ENCODE peak calls at places on chromosomes 5 and 9, in seven cellular contexts. One of them, this sample, is unnamed.

GRCh38 chr5:139828207-139828895 is 32.7 kb downstream of the PSD2 start:
- DNase-seq in mammary epithelial cell: no peak
- DNase-seq in mesothelial cell of epicardium: no peak
- DNase-seq in GM03348: no peak
- DNase-seq in amniotic epithelial cell: no peak
- DNase-seq in NCI-H748 treated with DMSO at 0.1 percent for 48 hours: no peak
- DNase-seq in NCI-H510A treated with DMSO at 0.1 percent for 48 hours: no peak
- DNase-seq in this sample: peak; percentile 64

GRCh38 chr5:72288923-72289322 is 31.1 kb downstream of the MRPS27 start:
- DNase-seq in NCI-H748 treated with DMSO at 0.1 percent for 48 hours: no peak
- DNase-seq in amniotic epithelial cell: no peak
- DNase-seq in mammary epithelial cell: no peak
- DNase-seq in NCI-H510A treated with DMSO at 0.1 percent for 48 hours: peak; percentile 37
- DNase-seq in mesothelial cell of epicardium: no peak
- DNase-seq in GM03348: no peak
- DNase-seq in this sample: peak; percentile 55

GRCh38 chr9:104091708-104092107 is 2.4 kb upstream of the SMC2 start:
- DNase-seq in mesothelial cell of epicardium: no peak
- DNase-seq in mammary epithelial cell: peak; percentile 24
- DNase-seq in GM03348: no peak
- DNase-seq in amniotic epithelial cell: peak; percentile 58
- DNase-seq in NCI-H510A treated with DMSO at 0.1 percent for 48 hours: peak; percentile 91
- DNase-seq in NCI-H748 treated with DMSO at 0.1 percent for 48 hours: peak; percentile 81
- DNase-seq in this sample: peak; percentile 2

GRCh38 chr5:130282044-130282443 is 377.8 kb downstream of the CHSY3 start:
- DNase-seq in amniotic epithelial cell: peak; percentile 59
- DNase-seq in NCI-H748 treated with DMSO at 0.1 percent for 48 hours: no peak
- DNase-seq in NCI-H510A treated with DMSO at 0.1 percent for 48 hours: no peak
- DNase-seq in mesothelial cell of epicardium: no peak
- DNase-seq in GM03348: peak; percentile 5
- DNase-seq in mammary epithelial cell: peak; percentile 62
- DNase-seq in this sample: no peak

GRCh38 chr5:59321631-59322030 is 571.9 kb downstream of the PDE4D start:
- DNase-seq in mammary epithelial cell: no peak
- DNase-seq in mesothelial cell of epicardium: no peak
- DNase-seq in NCI-H510A treated with DMSO at 0.1 percent for 48 hours: no peak
- DNase-seq in NCI-H748 treated with DMSO at 0.1 percent for 48 hours: no peak
- DNase-seq in amniotic epithelial cell: no peak
- DNase-seq in GM03348: no peak
- DNase-seq in this sample: no peak

GRCh38 chr5:68368686-68369359 is 153.3 kb downstream of the PIK3R1 start:
- DNase-seq in GM03348: no peak
- DNase-seq in NCI-H748 treated with DMSO at 0.1 percent for 48 hours: peak; percentile 82
- DNase-seq in NCI-H510A treated with DMSO at 0.1 percent for 48 hours: no peak
- DNase-seq in amniotic epithelial cell: peak; percentile 40
- DNase-seq in mammary epithelial cell: peak; percentile 70
- DNase-seq in mesothelial cell of epicardium: no peak
- DNase-seq in this sample: no peak

GRCh38 chr9:137236238-137236935 is 4.7 kb upstream of the TUBB4B start:
- DNase-seq in amniotic epithelial cell: peak; percentile 49
- DNase-seq in mammary epithelial cell: peak; percentile 55
- DNase-seq in mesothelial cell of epicardium: peak; percentile 95
- DNase-seq in GM03348: peak; percentile 93
- DNase-seq in NCI-H748 treated with DMSO at 0.1 percent for 48 hours: peak; percentile 79
- DNase-seq in NCI-H510A treated with DMSO at 0.1 percent for 48 hours: peak; percentile 72
- DNase-seq in this sample: peak; percentile 71

GRCh38 chr9:87089963-87090362 is 142.7 kb upstream of the GAS1 start:
- DNase-seq in mammary epithelial cell: no peak
- DNase-seq in amniotic epithelial cell: no peak
- DNase-seq in NCI-H748 treated with DMSO at 0.1 percent for 48 hours: no peak
- DNase-seq in NCI-H510A treated with DMSO at 0.1 percent for 48 hours: no peak
- DNase-seq in GM03348: no peak
- DNase-seq in mesothelial cell of epicardium: no peak
- DNase-seq in this sample: no peak

GRCh38 chr5:4576161-4576748 is 563.9 kb upstream of the ADAMTS16 start:
- DNase-seq in NCI-H748 treated with DMSO at 0.1 percent for 48 hours: no peak
- DNase-seq in GM03348: no peak
- DNase-seq in mammary epithelial cell: no peak
- DNase-seq in amniotic epithelial cell: no peak
- DNase-seq in NCI-H510A treated with DMSO at 0.1 percent for 48 hours: no peak
- DNase-seq in mesothelial cell of epicardium: no peak
- DNase-seq in this sample: no peak

GRCh38 chr5:142597546-142598337 is 88.1 kb downstream of the FGF1 start:
- DNase-seq in mesothelial cell of epicardium: no peak
- DNase-seq in NCI-H748 treated with DMSO at 0.1 percent for 48 hours: no peak
- DNase-seq in NCI-H510A treated with DMSO at 0.1 percent for 48 hours: no peak
- DNase-seq in GM03348: peak; percentile 71
- DNase-seq in mammary epithelial cell: peak; percentile 93
- DNase-seq in amniotic epithelial cell: peak; percentile 75
- DNase-seq in this sample: no peak

GRCh38 chr9:114735732-114736131 is 53.7 kb upstream of the TEX48 start:
- DNase-seq in amniotic epithelial cell: no peak
- DNase-seq in mesothelial cell of epicardium: no peak
- DNase-seq in NCI-H748 treated with DMSO at 0.1 percent for 48 hours: no peak
- DNase-seq in GM03348: peak; percentile 56
- DNase-seq in NCI-H510A treated with DMSO at 0.1 percent for 48 hours: no peak
- DNase-seq in mammary epithelial cell: no peak
- DNase-seq in this sample: no peak

GRCh38 chr5:78647838-78648358 is 674 bp downstream of the LHFPL2 start:
- DNase-seq in GM03348: peak; percentile 73
- DNase-seq in NCI-H748 treated with DMSO at 0.1 percent for 48 hours: peak; percentile 8
- DNase-seq in mammary epithelial cell: peak; percentile 50
- DNase-seq in NCI-H510A treated with DMSO at 0.1 percent for 48 hours: peak; percentile 21
- DNase-seq in amniotic epithelial cell: peak; percentile 52
- DNase-seq in mesothelial cell of epicardium: peak; percentile 76
- DNase-seq in this sample: peak; percentile 35

GRCh38 chr9:84811072-84811725 is 141.7 kb downstream of the NTRK2 start:
- DNase-seq in amniotic epithelial cell: no peak
- DNase-seq in mesothelial cell of epicardium: no peak
- DNase-seq in NCI-H748 treated with DMSO at 0.1 percent for 48 hours: no peak
- DNase-seq in NCI-H510A treated with DMSO at 0.1 percent for 48 hours: no peak
- DNase-seq in GM03348: no peak
- DNase-seq in mammary epithelial cell: no peak
- DNase-seq in this sample: no peak

GRCh38 chr5:402615-403359 is 40.2 kb upstream of the EXOC3 start:
- DNase-seq in mesothelial cell of epicardium: peak; percentile 33
- DNase-seq in NCI-H748 treated with DMSO at 0.1 percent for 48 hours: no peak
- DNase-seq in mammary epithelial cell: no peak
- DNase-seq in NCI-H510A treated with DMSO at 0.1 percent for 48 hours: no peak
- DNase-seq in amniotic epithelial cell: peak; percentile 90
- DNase-seq in GM03348: no peak
- DNase-seq in this sample: no peak

GRCh38 chr5:145975361-145976066 is 39.1 kb downstream of the SH3RF2 start:
- DNase-seq in NCI-H510A treated with DMSO at 0.1 percent for 48 hours: peak; percentile 14
- DNase-seq in mammary epithelial cell: peak; percentile 93
- DNase-seq in mesothelial cell of epicardium: no peak
- DNase-seq in amniotic epithelial cell: peak; percentile 86
- DNase-seq in NCI-H748 treated with DMSO at 0.1 percent for 48 hours: no peak
- DNase-seq in GM03348: no peak
- DNase-seq in this sample: no peak

GRCh38 chr9:99296375-99296951 is 74.4 kb downstream of the SEC61B start:
- DNase-seq in NCI-H748 treated with DMSO at 0.1 percent for 48 hours: no peak
- DNase-seq in GM03348: peak; percentile 54
- DNase-seq in NCI-H510A treated with DMSO at 0.1 percent for 48 hours: no peak
- DNase-seq in amniotic epithelial cell: no peak
- DNase-seq in mammary epithelial cell: no peak
- DNase-seq in mesothelial cell of epicardium: no peak
- DNase-seq in this sample: peak; percentile 5

GRCh38 chr9:97508852-97509251 is 7.4 kb downstream of the TMOD1 start:
- DNase-seq in GM03348: no peak
- DNase-seq in NCI-H510A treated with DMSO at 0.1 percent for 48 hours: no peak
- DNase-seq in mammary epithelial cell: no peak
- DNase-seq in NCI-H748 treated with DMSO at 0.1 percent for 48 hours: no peak
- DNase-seq in amniotic epithelial cell: no peak
- DNase-seq in mesothelial cell of epicardium: no peak
- DNase-seq in this sample: no peak

GRCh38 chr9:127955294-127956015 is 17.8 kb upstream of the DPM2 start:
- DNase-seq in NCI-H748 treated with DMSO at 0.1 percent for 48 hours: peak; percentile 91
- DNase-seq in mesothelial cell of epicardium: no peak
- DNase-seq in mammary epithelial cell: peak; percentile 84
- DNase-seq in GM03348: peak; percentile 30
- DNase-seq in NCI-H510A treated with DMSO at 0.1 percent for 48 hours: peak; percentile 98
- DNase-seq in amniotic epithelial cell: no peak
- DNase-seq in this sample: peak; percentile 53

GRCh38 chr9:123343428-123344272 is 12.3 kb upstream of the CRB2 start:
- DNase-seq in NCI-H510A treated with DMSO at 0.1 percent for 48 hours: no peak
- DNase-seq in NCI-H748 treated with DMSO at 0.1 percent for 48 hours: no peak
- DNase-seq in mammary epithelial cell: peak; percentile 39
- DNase-seq in amniotic epithelial cell: no peak
- DNase-seq in mesothelial cell of epicardium: no peak
- DNase-seq in GM03348: peak; percentile 54
- DNase-seq in this sample: no peak

GRCh38 chr9:100580255-100580654 is 2.4 kb downstream of the CAVIN4 start:
- DNase-seq in NCI-H510A treated with DMSO at 0.1 percent for 48 hours: no peak
- DNase-seq in amniotic epithelial cell: no peak
- DNase-seq in GM03348: no peak
- DNase-seq in mammary epithelial cell: no peak
- DNase-seq in NCI-H748 treated with DMSO at 0.1 percent for 48 hours: no peak
- DNase-seq in mesothelial cell of epicardium: no peak
- DNase-seq in this sample: no peak

GRCh38 chr5:35852084-35852734 is 4.5 kb upstream of the IL7R start:
- DNase-seq in mesothelial cell of epicardium: no peak
- DNase-seq in GM03348: no peak
- DNase-seq in mammary epithelial cell: no peak
- DNase-seq in NCI-H510A treated with DMSO at 0.1 percent for 48 hours: no peak
- DNase-seq in amniotic epithelial cell: peak; percentile 18
- DNase-seq in NCI-H748 treated with DMSO at 0.1 percent for 48 hours: no peak
- DNase-seq in this sample: no peak

GRCh38 chr5:157217289-157218024 is 36.8 kb downstream of the ITK start:
- DNase-seq in NCI-H510A treated with DMSO at 0.1 percent for 48 hours: no peak
- DNase-seq in mammary epithelial cell: no peak
- DNase-seq in mesothelial cell of epicardium: no peak
- DNase-seq in amniotic epithelial cell: no peak
- DNase-seq in GM03348: no peak
- DNase-seq in NCI-H748 treated with DMSO at 0.1 percent for 48 hours: no peak
- DNase-seq in this sample: no peak

GRCh38 chr9:92425578-92425977 is 1.3 kb upstream of the OMD start:
- DNase-seq in mammary epithelial cell: no peak
- DNase-seq in GM03348: peak; percentile 46
- DNase-seq in NCI-H748 treated with DMSO at 0.1 percent for 48 hours: no peak
- DNase-seq in mesothelial cell of epicardium: no peak
- DNase-seq in NCI-H510A treated with DMSO at 0.1 percent for 48 hours: no peak
- DNase-seq in amniotic epithelial cell: no peak
- DNase-seq in this sample: no peak

GRCh38 chr5:95822408-95823240 is at the start of gene GLRX:
- DNase-seq in mammary epithelial cell: peak; percentile 86
- DNase-seq in amniotic epithelial cell: peak; percentile 84
- DNase-seq in GM03348: peak; percentile 88
- DNase-seq in NCI-H748 treated with DMSO at 0.1 percent for 48 hours: no peak
- DNase-seq in mesothelial cell of epicardium: peak; percentile 56
- DNase-seq in NCI-H510A treated with DMSO at 0.1 percent for 48 hours: peak; percentile 47
- DNase-seq in this sample: peak; percentile 64

GRCh38 chr5:54442271-54442670 is 13.2 kb upstream of the HSPB3 start:
- DNase-seq in NCI-H510A treated with DMSO at 0.1 percent for 48 hours: no peak
- DNase-seq in amniotic epithelial cell: peak; percentile 26
- DNase-seq in NCI-H748 treated with DMSO at 0.1 percent for 48 hours: no peak
- DNase-seq in GM03348: no peak
- DNase-seq in mesothelial cell of epicardium: no peak
- DNase-seq in mammary epithelial cell: peak; percentile 44
- DNase-seq in this sample: no peak

GRCh38 chr5:130710596-130710995 is 454.5 kb downstream of the HINT1 start:
- DNase-seq in mammary epithelial cell: no peak
- DNase-seq in NCI-H748 treated with DMSO at 0.1 percent for 48 hours: no peak
- DNase-seq in mesothelial cell of epicardium: no peak
- DNase-seq in amniotic epithelial cell: peak; percentile 73
- DNase-seq in GM03348: no peak
- DNase-seq in NCI-H510A treated with DMSO at 0.1 percent for 48 hours: no peak
- DNase-seq in this sample: no peak

GRCh38 chr5:146645382-146645781 is 129.4 kb upstream of the GPR151 start:
- DNase-seq in mesothelial cell of epicardium: no peak
- DNase-seq in NCI-H510A treated with DMSO at 0.1 percent for 48 hours: no peak
- DNase-seq in NCI-H748 treated with DMSO at 0.1 percent for 48 hours: no peak
- DNase-seq in GM03348: no peak
- DNase-seq in mammary epithelial cell: no peak
- DNase-seq in amniotic epithelial cell: no peak
- DNase-seq in this sample: no peak

GRCh38 chr9:130200038-130200979 is 28.1 kb downstream of the NCS1 start:
- DNase-seq in NCI-H510A treated with DMSO at 0.1 percent for 48 hours: no peak
- DNase-seq in amniotic epithelial cell: no peak
- DNase-seq in NCI-H748 treated with DMSO at 0.1 percent for 48 hours: no peak
- DNase-seq in mesothelial cell of epicardium: no peak
- DNase-seq in GM03348: peak; percentile 36
- DNase-seq in mammary epithelial cell: no peak
- DNase-seq in this sample: peak; percentile 50

GRCh38 chr9:5838884-5839571 is 6.1 kb upstream of the ERMP1 start:
- DNase-seq in GM03348: peak; percentile 45
- DNase-seq in NCI-H748 treated with DMSO at 0.1 percent for 48 hours: no peak
- DNase-seq in mesothelial cell of epicardium: no peak
- DNase-seq in mammary epithelial cell: peak; percentile 87
- DNase-seq in amniotic epithelial cell: peak; percentile 62
- DNase-seq in NCI-H510A treated with DMSO at 0.1 percent for 48 hours: peak; percentile 13
- DNase-seq in this sample: no peak

GRCh38 chr5:127008300-127008975 is 21.9 kb downstream of the MARCHF3 start:
- DNase-seq in NCI-H510A treated with DMSO at 0.1 percent for 48 hours: no peak
- DNase-seq in mesothelial cell of epicardium: no peak
- DNase-seq in mammary epithelial cell: no peak
- DNase-seq in GM03348: no peak
- DNase-seq in NCI-H748 treated with DMSO at 0.1 percent for 48 hours: no peak
- DNase-seq in amniotic epithelial cell: no peak
- DNase-seq in this sample: no peak